ENCODE peak calls at places on chromosomes 11 and 22, in four cellular contexts. One of them, this sample, is unnamed.

GRCh38 chr11:86511086-86511551 is 136.4 kb downstream of the CCDC81 start:
- DNase-seq in GM10248: peak
- DNase-seq in transverse colon: no peak
- DNase-seq in fibroblast of mammary gland: peak
- DNase-seq in this sample: peak

GRCh38 chr11:58811499-58811898 is 33.0 kb downstream of the GLYATL2 start:
- DNase-seq in GM10248: no peak
- DNase-seq in transverse colon: no peak
- DNase-seq in fibroblast of mammary gland: no peak
- DNase-seq in this sample: no peak

GRCh38 chr11:128095459-128096096 is 491.8 kb downstream of the ETS1 start:
- DNase-seq in transverse colon: no peak
- DNase-seq in GM10248: no peak
- DNase-seq in fibroblast of mammary gland: peak
- DNase-seq in this sample: no peak

GRCh38 chr11:33694346-33695050 is 6.1 kb downstream of the C11orf91 start:
- DNase-seq in fibroblast of mammary gland: no peak
- DNase-seq in transverse colon: no peak
- DNase-seq in GM10248: no peak
- DNase-seq in this sample: no peak

GRCh38 chr22:36332623-36333331 is 55.0 kb downstream of the MYH9 start:
- DNase-seq in transverse colon: peak
- DNase-seq in fibroblast of mammary gland: peak
- DNase-seq in GM10248: peak
- DNase-seq in this sample: peak

GRCh38 chr22:36330655-36331305 is 57.0 kb downstream of the MYH9 start:
- DNase-seq in fibroblast of mammary gland: peak
- DNase-seq in GM10248: no peak
- DNase-seq in transverse colon: no peak
- DNase-seq in this sample: no peak

GRCh38 chr11:2700415-2701211 is 819 bp upstream of the KCNQ1OT1 start:
- DNase-seq in GM10248: peak
- DNase-seq in transverse colon: peak
- DNase-seq in fibroblast of mammary gland: peak
- DNase-seq in this sample: peak

GRCh38 chr11:126257764-126258163 is 10.9 kb downstream of the SRPRA start:
- DNase-seq in transverse colon: no peak
- DNase-seq in GM10248: no peak
- DNase-seq in fibroblast of mammary gland: peak
- DNase-seq in this sample: no peak

GRCh38 chr11:35458846-35459245 is 39.5 kb upstream of the SLC1A2 start:
- DNase-seq in fibroblast of mammary gland: peak
- DNase-seq in transverse colon: no peak
- DNase-seq in GM10248: no peak
- DNase-seq in this sample: no peak

GRCh38 chr11:32774081-32774480 is 20.4 kb downstream of the CCDC73 start:
- DNase-seq in transverse colon: no peak
- DNase-seq in GM10248: no peak
- DNase-seq in fibroblast of mammary gland: no peak
- DNase-seq in this sample: no peak

GRCh38 chr22:46827781-46828180 is 65.3 kb downstream of the TBC1D22A start:
- DNase-seq in fibroblast of mammary gland: no peak
- DNase-seq in transverse colon: no peak
- DNase-seq in GM10248: no peak
- DNase-seq in this sample: no peak

GRCh38 chr11:36069576-36070214 is 125.8 kb downstream of the LDLRAD3 start:
- DNase-seq in transverse colon: no peak
- DNase-seq in GM10248: no peak
- DNase-seq in fibroblast of mammary gland: no peak
- DNase-seq in this sample: no peak

GRCh38 chr22:29820941-29821789 is 16.9 kb downstream of the ASCC2 start:
- DNase-seq in fibroblast of mammary gland: peak
- DNase-seq in GM10248: peak
- DNase-seq in transverse colon: peak
- DNase-seq in this sample: peak

GRCh38 chr11:73331138-73331916 is 23.3 kb downstream of the ARHGEF17 start:
- DNase-seq in GM10248: no peak
- DNase-seq in transverse colon: no peak
- DNase-seq in fibroblast of mammary gland: no peak
- DNase-seq in this sample: no peak

GRCh38 chr22:38485783-38486182 is 17.9 kb downstream of the KDELR3 start:
- DNase-seq in transverse colon: no peak
- DNase-seq in GM10248: no peak
- DNase-seq in fibroblast of mammary gland: no peak
- DNase-seq in this sample: no peak

GRCh38 chr11:95923730-95924413 is at the start of gene MTMR2:
- DNase-seq in transverse colon: peak
- DNase-seq in fibroblast of mammary gland: peak
- DNase-seq in GM10248: peak
- DNase-seq in this sample: peak

GRCh38 chr11:12303431-12304149 is 73.8 kb upstream of the PARVA start:
- DNase-seq in fibroblast of mammary gland: no peak
- DNase-seq in GM10248: no peak
- DNase-seq in transverse colon: no peak
- DNase-seq in this sample: no peak

GRCh38 chr22:23565288-23565941 is 14.7 kb downstream of the IGLL1 start:
- DNase-seq in GM10248: peak
- DNase-seq in fibroblast of mammary gland: peak
- DNase-seq in transverse colon: peak
- DNase-seq in this sample: peak

GRCh38 chr11:100831929-100832480 is 144.9 kb downstream of the ARHGAP42 start:
- DNase-seq in fibroblast of mammary gland: peak
- DNase-seq in transverse colon: no peak
- DNase-seq in GM10248: no peak
- DNase-seq in this sample: no peak

GRCh38 chr22:31240011-31240410 is 27.9 kb downstream of the LIMK2 start:
- DNase-seq in transverse colon: no peak
- DNase-seq in GM10248: no peak
- DNase-seq in fibroblast of mammary gland: no peak
- DNase-seq in this sample: no peak

GRCh38 chr11:69997352-69997751 is 80.8 kb upstream of the ANO1 start:
- DNase-seq in fibroblast of mammary gland: no peak
- DNase-seq in GM10248: no peak
- DNase-seq in transverse colon: no peak
- DNase-seq in this sample: no peak

GRCh38 chr11:80944758-80945157 is 1503.9 kb upstream of the TENM4 start:
- DNase-seq in GM10248: no peak
- DNase-seq in transverse colon: no peak
- DNase-seq in fibroblast of mammary gland: peak
- DNase-seq in this sample: no peak

GRCh38 chr11:2518983-2519340 is 74.2 kb downstream of the KCNQ1 start:
- DNase-seq in GM10248: no peak
- DNase-seq in transverse colon: peak
- DNase-seq in fibroblast of mammary gland: no peak
- DNase-seq in this sample: no peak

GRCh38 chr22:19801340-19802000 is 40.9 kb downstream of the TBX1 start:
- DNase-seq in fibroblast of mammary gland: peak
- DNase-seq in transverse colon: no peak
- DNase-seq in GM10248: no peak
- DNase-seq in this sample: no peak

GRCh38 chr22:30617819-30618218 is 10.8 kb downstream of the TCN2 start:
- DNase-seq in GM10248: no peak
- DNase-seq in fibroblast of mammary gland: no peak
- DNase-seq in transverse colon: no peak
- DNase-seq in this sample: no peak

GRCh38 chr11:75507571-75507970 is 18.2 kb downstream of the GDPD5 start:
- DNase-seq in fibroblast of mammary gland: no peak
- DNase-seq in transverse colon: no peak
- DNase-seq in GM10248: no peak
- DNase-seq in this sample: no peak

GRCh38 chr22:41934284-41935014 is 7.8 kb upstream of the TNFRSF13C start:
- DNase-seq in GM10248: no peak
- DNase-seq in transverse colon: no peak
- DNase-seq in fibroblast of mammary gland: no peak
- DNase-seq in this sample: no peak

GRCh38 chr11:73402834-73403185 is 26.6 kb downstream of the RELT start:
- DNase-seq in GM10248: no peak
- DNase-seq in transverse colon: no peak
- DNase-seq in fibroblast of mammary gland: no peak
- DNase-seq in this sample: no peak

GRCh38 chr11:112345708-112346107 is 85.0 kb upstream of the PLET1 start:
- DNase-seq in GM10248: no peak
- DNase-seq in transverse colon: no peak
- DNase-seq in fibroblast of mammary gland: no peak
- DNase-seq in this sample: no peak
- TF ChIP-seq CTCF in GM10248: no peak
- TF ChIP-seq CTCF in transverse colon: peak
- TF ChIP-seq CTCF in fibroblast of mammary gland: no peak
- TF ChIP-seq CTCF in this sample: no peak

DNA sequence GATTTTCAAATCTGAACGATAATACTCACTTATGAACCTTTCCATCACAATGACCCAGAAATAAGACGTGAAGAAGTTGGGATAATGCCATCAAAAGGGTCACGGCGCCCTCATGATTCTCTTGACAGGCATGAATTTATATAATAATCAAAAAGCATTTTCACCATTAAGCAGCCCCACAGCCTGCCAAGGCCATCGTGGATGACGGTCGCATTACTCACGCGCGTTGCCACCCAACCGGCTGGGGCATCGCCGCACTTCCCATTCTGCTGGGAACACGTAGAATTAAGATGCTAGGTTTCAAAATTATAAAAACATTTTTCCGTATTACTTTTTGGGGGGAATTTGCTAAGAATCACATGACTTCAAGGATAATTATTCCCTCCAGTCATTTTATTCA is 18.9 kb upstream of the GAL start:
- DNase-seq in GM10248: no peak
- DNase-seq in transverse colon: no peak
- DNase-seq in fibroblast of mammary gland: no peak
- DNase-seq in this sample: no peak
- TF ChIP-seq CTCF in GM10248: no peak
- TF ChIP-seq CTCF in transverse colon: no peak
- TF ChIP-seq CTCF in fibroblast of mammary gland: no peak
- TF ChIP-seq CTCF in this sample: no peak

DNA sequence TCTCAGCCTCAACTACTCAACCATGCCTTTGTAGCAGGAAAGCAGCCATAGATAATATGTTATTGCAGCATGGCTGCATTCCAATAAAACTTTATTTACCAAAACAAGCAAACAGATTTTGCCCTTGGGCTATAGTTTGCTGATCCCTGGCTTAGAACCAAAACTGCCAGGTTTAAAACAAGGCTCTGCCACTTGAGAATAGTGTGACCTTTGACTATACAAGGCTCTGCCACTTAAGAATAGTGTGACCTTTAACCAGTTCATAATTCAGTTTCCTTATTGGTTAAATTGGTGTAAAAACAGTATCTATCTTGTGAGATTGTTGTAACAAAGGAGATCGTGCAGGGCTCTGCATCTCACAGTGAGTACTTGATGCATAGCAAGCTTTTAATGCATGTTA is 217.3 kb upstream of the MTNR1B start:
- DNase-seq in fibroblast of mammary gland: no peak
- DNase-seq in transverse colon: peak
- DNase-seq in GM10248: no peak
- DNase-seq in this sample: no peak
- TF ChIP-seq CTCF in fibroblast of mammary gland: no peak
- TF ChIP-seq CTCF in transverse colon: no peak
- TF ChIP-seq CTCF in GM10248: no peak
- TF ChIP-seq CTCF in this sample: no peak

GRCh38 chr11:19802773-19803293 is 90.2 kb downstream of the NAV2 start:
- DNase-seq in GM10248: no peak
- DNase-seq in transverse colon: no peak
- DNase-seq in fibroblast of mammary gland: no peak
- DNase-seq in this sample: no peak

GRCh38 chr11:19803506-19803998 is 90.9 kb downstream of the NAV2 start:
- DNase-seq in fibroblast of mammary gland: no peak
- DNase-seq in transverse colon: peak
- DNase-seq in GM10248: no peak
- DNase-seq in this sample: no peak

GRCh38 chr11:19800714-19801519 is 88.3 kb downstream of the NAV2 start:
- DNase-seq in GM10248: no peak
- DNase-seq in fibroblast of mammary gland: peak
- DNase-seq in transverse colon: no peak
- DNase-seq in this sample: no peak

GRCh38 chr11:19795082-19795481 is 82.4 kb downstream of the NAV2 start:
- DNase-seq in GM10248: no peak
- DNase-seq in fibroblast of mammary gland: no peak
- DNase-seq in transverse colon: no peak
- DNase-seq in this sample: no peak

DNA sequence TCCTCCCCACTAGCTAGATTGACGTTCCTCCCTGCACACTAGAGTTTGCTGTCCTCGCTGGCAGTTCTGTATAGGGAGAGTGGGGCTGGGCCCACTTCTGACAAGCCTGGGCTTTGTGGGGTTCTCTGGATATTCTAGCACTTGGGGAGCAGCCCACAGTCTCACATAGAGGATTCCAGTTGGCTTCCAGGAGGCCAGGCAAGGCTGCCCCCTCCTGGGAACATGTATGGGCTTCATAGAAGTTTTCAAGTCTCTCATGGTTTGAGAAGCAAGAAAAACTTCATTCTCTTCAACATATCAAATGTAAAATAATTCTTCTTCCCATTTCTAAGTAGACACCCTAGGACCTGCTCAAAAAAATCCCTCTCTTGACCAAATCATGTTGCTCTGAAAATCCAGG is 87.5 kb downstream of the NAV2 start:
- DNase-seq in fibroblast of mammary gland: no peak
- DNase-seq in transverse colon: no peak
- DNase-seq in GM10248: no peak
- DNase-seq in this sample: no peak
- TF ChIP-seq CTCF in fibroblast of mammary gland: peak
- TF ChIP-seq CTCF in transverse colon: no peak
- TF ChIP-seq CTCF in GM10248: no peak
- TF ChIP-seq CTCF in this sample: no peak

GRCh38 chr22:44623771-44624510 is 78.1 kb upstream of the PRR5 start:
- DNase-seq in GM10248: no peak
- DNase-seq in transverse colon: no peak
- DNase-seq in fibroblast of mammary gland: no peak
- DNase-seq in this sample: no peak
- TF ChIP-seq CTCF in GM10248: peak
- TF ChIP-seq CTCF in transverse colon: peak
- TF ChIP-seq CTCF in fibroblast of mammary gland: no peak
- TF ChIP-seq CTCF in this sample: no peak

GRCh38 chr11:124177344-124177743 is 5.8 kb upstream of the OR10D3 start:
- DNase-seq in GM10248: no peak
- DNase-seq in transverse colon: no peak
- DNase-seq in fibroblast of mammary gland: no peak
- DNase-seq in this sample: no peak

GRCh38 chr11:124179311-124179710 is 3.8 kb upstream of the OR10D3 start:
- DNase-seq in transverse colon: no peak
- DNase-seq in fibroblast of mammary gland: no peak
- DNase-seq in GM10248: no peak
- DNase-seq in this sample: no peak

GRCh38 chr11:124183045-124183444 is at the start of gene OR10D3:
- DNase-seq in transverse colon: no peak
- DNase-seq in GM10248: no peak
- DNase-seq in fibroblast of mammary gland: no peak
- DNase-seq in this sample: no peak
- TF ChIP-seq CTCF in transverse colon: no peak
- TF ChIP-seq CTCF in GM10248: no peak
- TF ChIP-seq CTCF in fibroblast of mammary gland: no peak
- TF ChIP-seq CTCF in this sample: no peak

This sample was measured in GM20000.